ENCODE peak calls at places on chromosomes 1 and 21, in ten cellular contexts. Q is IMR-90, J is fibroblast of lung, K is neural progenitor cell, X is H9, H is endothelial cell of umbilical vein, P is GM12878, F is SK-N-SH, M is mammary epithelial cell, W is PC-3. B is an unnamed sample.

GRCh38 chr1:214310777-214311690 is 30.1 kb downstream of the SMYD2 start:
- DNase-seq in Q (no peak), J (no peak), K (peak; percentile 60), X (no peak), H (no peak), P (no peak), F (no peak), M (no peak), W (no peak), B (no peak)

GRCh38 chr1:30345525-30346145 is 377.8 kb downstream of the MATN1 start:
- DNase-seq in Q (no peak), J (no peak), K (no peak), X (no peak), H (no peak), P (no peak), F (no peak), M (no peak), W (no peak), B (no peak)

GRCh38 chr1:54645806-54646676 is 4.5 kb downstream of the MROH7 start:
- DNase-seq in Q (peak; percentile 13), J (peak; percentile 6), K (no peak), X (no peak), H (no peak), P (no peak), F (no peak), M (no peak), W (no peak), B (no peak)

GRCh38 chr21:16840549-16840948 is 672.3 kb upstream of the CXADR start:
- DNase-seq in Q (no peak), J (no peak), K (no peak), X (no peak), H (no peak), P (no peak), F (no peak), M (no peak), W (no peak), B (no peak)

GRCh38 chr1:2271134-2271785 is 43.1 kb downstream of the SKI start:
- DNase-seq in Q (no peak), J (no peak), K (peak; percentile 96), X (no peak), H (no peak), P (no peak), F (no peak), M (no peak), W (no peak), B (peak; percentile 77)

GRCh38 chr1:97925161-97925560 is 4.3 kb upstream of the DPYD start:
- DNase-seq in Q (no peak), J (no peak), K (no peak), X (no peak), H (no peak), P (no peak), F (no peak), M (no peak), W (no peak), B (no peak)

GRCh38 chr1:202315576-202316168 is 26.1 kb downstream of the UBE2T start:
- DNase-seq in Q (peak; percentile 66), J (peak; percentile 73), K (peak; percentile 90), X (peak; percentile 88), H (peak; percentile 79), P (peak; percentile 19), F (peak; percentile 86), M (peak; percentile 44), W (peak; percentile 73), B (peak; percentile 85)

GRCh38 chr1:148264374-148265276 is 112.5 kb upstream of the NBPF11 start:
- DNase-seq in Q (peak; percentile 71), J (peak; percentile 71), K (peak; percentile 77), X (peak; percentile 91), H (peak; percentile 40), P (no peak), F (no peak), M (peak; percentile 96), W (no peak), B (no peak)

GRCh38 chr1:155984341-155984740 is 6.0 kb upstream of the ARHGEF2 start:
- DNase-seq in Q (no peak), J (no peak), K (peak; percentile 69), X (peak; percentile 94), H (no peak), P (no peak), F (no peak), M (no peak), W (no peak), B (peak; percentile 82)

GRCh38 chr1:27542463-27543273 is 52.7 kb upstream of the WASF2 start:
- DNase-seq in Q (peak; percentile 85), J (peak; percentile 47), K (no peak), X (no peak), H (peak; percentile 17), P (no peak), F (no peak), M (peak; percentile 99), W (peak; percentile 99), B (peak; percentile 91)

GRCh38 chr1:191517826-191518225 is 640.4 kb upstream of the RGS18 start:
- DNase-seq in Q (no peak), J (no peak), K (no peak), X (no peak), H (no peak), P (no peak), F (no peak), M (no peak), W (no peak), B (no peak)

GRCh38 chr1:17355898-17356297 is 16.1 kb upstream of the PADI6 start:
- DNase-seq in Q (no peak), J (no peak), K (no peak), X (peak; percentile 26), H (no peak), P (no peak), F (no peak), M (no peak), W (no peak), B (no peak)

GRCh38 chr1:153466908-153467307 is 6.5 kb upstream of the S100A7 start:
- DNase-seq in Q (peak; percentile 36), J (no peak), K (no peak), X (no peak), H (no peak), P (no peak), F (no peak), M (no peak), W (no peak), B (no peak)

GRCh38 chr1:6795661-6796060 is 10.4 kb downstream of the CAMTA1 start:
- DNase-seq in Q (peak; percentile 97), J (peak; percentile 89), K (no peak), X (no peak), H (peak; percentile 97), P (no peak), F (no peak), M (no peak), W (no peak), B (no peak)
- H3K9ac ChIP-seq in Q (no peak overlapping the region), J (no peak overlapping the region), K (no peak overlapping the region), X (no peak overlapping the region), H (peak overlapping the region; percentile 76), P (no peak overlapping the region), F (no peak overlapping the region), M (no peak overlapping the region), W (no peak overlapping the region), B (no peak overlapping the region)

GRCh38 chr1:109840011-109840629 is 70.5 kb upstream of the CSF1 start:
- DNase-seq in Q (peak; percentile 55), J (peak; percentile 63), K (no peak), X (no peak), H (no peak), P (no peak), F (no peak), M (no peak), W (no peak), B (no peak)

GRCh38 chr1:109844609-109845008 is 66.0 kb upstream of the CSF1 start:
- DNase-seq in Q (no peak), J (no peak), K (no peak), X (no peak), H (no peak), P (no peak), F (no peak), M (no peak), W (no peak), B (no peak)

GRCh38 chr1:109837852-109838570 is 72.6 kb upstream of the CSF1 start:
- DNase-seq in Q (no peak), J (no peak), K (no peak), X (no peak), H (no peak), P (no peak), F (no peak), M (no peak), W (no peak), B (no peak)

GRCh38 chr1:109834951-109835350 is 71.2 kb upstream of the EPS8L3 start:
- DNase-seq in Q (no peak), J (no peak), K (no peak), X (no peak), H (no peak), P (no peak), F (no peak), M (no peak), W (no peak), B (no peak)

DNA sequence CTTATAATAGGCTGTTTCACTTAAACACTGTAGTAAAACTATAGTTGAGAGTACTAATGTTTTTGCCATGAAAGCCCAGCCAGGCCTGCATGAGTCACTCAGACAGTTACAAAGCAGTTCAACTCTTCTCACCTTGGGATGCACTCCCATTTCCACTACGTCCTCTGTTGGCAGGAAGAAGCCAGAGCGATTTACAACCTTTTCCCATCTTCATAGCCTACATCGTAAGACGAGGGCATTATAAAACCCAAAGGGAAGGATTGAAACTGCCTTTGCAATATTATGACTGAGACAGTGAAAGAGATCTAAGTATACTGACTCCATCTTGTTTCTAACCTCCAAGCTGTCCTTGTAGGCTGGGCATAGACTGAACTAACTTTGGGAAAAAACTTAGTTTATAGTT is 71.8 kb upstream of the CSF1 start:
- DNase-seq in Q (peak; percentile 77), J (peak; percentile 45), K (no peak), X (no peak), H (no peak), P (no peak), F (no peak), M (peak; percentile 57), W (peak; percentile 66), B (no peak)
- TF ChIP-seq CTCF in Q (peak; percentile 20), J (no peak), K (no peak), X (no peak), H (no peak), P (no peak), F (peak; percentile 9), M (peak; percentile 15), W (peak; percentile 38), B (no peak)

DNA sequence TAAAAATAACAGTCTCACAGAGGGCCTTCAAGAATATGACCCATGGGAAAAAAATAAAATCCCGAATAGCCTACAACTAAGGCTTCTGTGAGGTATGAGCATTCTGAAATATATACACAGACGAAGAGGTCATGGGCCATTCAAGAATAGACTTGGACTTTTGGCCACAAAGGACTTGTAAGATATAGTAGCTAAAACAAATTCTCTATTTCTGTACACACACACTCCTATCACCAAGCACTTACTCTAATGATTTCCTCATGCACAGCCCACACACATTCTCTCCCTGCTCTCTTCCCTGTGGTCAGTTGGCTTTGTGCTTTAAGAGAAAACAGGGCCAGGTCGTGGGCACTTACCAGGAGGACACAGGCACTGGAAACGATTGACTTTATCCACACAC is 69.7 kb upstream of the ADAM30 start:
- DNase-seq in Q (peak; percentile 90), J (peak; percentile 57), K (no peak), X (no peak), H (no peak), P (no peak), F (no peak), M (no peak), W (no peak), B (no peak)
- H3K9ac ChIP-seq in Q (no peak overlapping the region), J (no peak overlapping the region), K (no peak overlapping the region), X (no peak overlapping the region), H (no peak overlapping the region), P (no peak overlapping the region), F (no peak overlapping the region), M (no peak overlapping the region), W (no peak overlapping the region), B (no peak overlapping the region)

GRCh38 chr1:60504206-60504868 is 430.8 kb upstream of the C1orf87 start:
- DNase-seq in Q (no peak), J (no peak), K (no peak), X (no peak), H (peak; percentile 75), P (no peak), F (no peak), M (no peak), W (no peak), B (no peak)

GRCh38 chr1:60503216-60503615 is 429.6 kb upstream of the C1orf87 start:
- DNase-seq in Q (no peak), J (no peak), K (no peak), X (no peak), H (no peak), P (no peak), F (no peak), M (no peak), W (no peak), B (no peak)
- TF ChIP-seq CTCF in Q (no peak), J (no peak), K (no peak), X (no peak), H (no peak), P (no peak), F (no peak), M (no peak), W (no peak), B (no peak)

B was measured in kidney.